ENCODE peak calls at places on chromosomes 5 and 9, in seven cellular contexts. T is heart left ventricle; H is right cardiac atrium; L is fibroblast of the conjunctiva; I is A172; S is GM13976; P is CD4-positive, alpha-beta memory T cell. C is an unnamed sample.

GRCh38 chr5:91119941-91120850 is 262.9 kb downstream of the ARRDC3 start:
- DNase-seq in T (no peak), H (peak), L (no peak), I (no peak), S (no peak), P (no peak), C (no peak)

GRCh38 chr5:146560205-146560812 is 44.3 kb upstream of the GPR151 start:
- DNase-seq in T (no peak), H (no peak), L (no peak), I (peak), S (no peak), P (no peak), C (no peak)

GRCh38 chr5:163458778-163459405 is 1.0 kb downstream of the NUDCD2 start:
- DNase-seq in T (no peak), H (no peak), L (no peak), I (peak), S (no peak), P (no peak), C (no peak)

GRCh38 chr5:145989428-145989827 is 53.0 kb downstream of the SH3RF2 start:
- DNase-seq in T (no peak), H (no peak), L (no peak), I (no peak), S (no peak), P (no peak), C (no peak)

GRCh38 chr5:58366461-58366860 is 93.4 kb downstream of the PLK2 start:
- DNase-seq in T (no peak), H (no peak), L (no peak), I (no peak), S (no peak), P (no peak), C (no peak)

GRCh38 chr9:131436865-131437271 is 43.0 kb downstream of the PRRC2B start:
- DNase-seq in T (no peak), H (no peak), L (no peak), I (no peak), S (no peak), P (no peak), C (no peak)

GRCh38 chr5:34690301-34690700 is 34.2 kb downstream of the RAI14 start:
- DNase-seq in T (no peak), H (no peak), L (no peak), I (no peak), S (no peak), P (no peak), C (no peak)

GRCh38 chr5:1652873-1653707 is 129.3 kb upstream of the LPCAT1 start:
- DNase-seq in T (no peak), H (no peak), L (no peak), I (no peak), S (no peak), P (no peak), C (no peak)

GRCh38 chr9:123275381-123275780 is 7.0 kb upstream of the STRBP start:
- DNase-seq in T (no peak), H (no peak), L (no peak), I (no peak), S (no peak), P (no peak), C (no peak)

GRCh38 chr5:76849767-76850291 is at the start of gene S100Z:
- DNase-seq in T (no peak), H (no peak), L (no peak), I (no peak), S (no peak), P (peak), C (no peak)

GRCh38 chr9:108469654-108470053 is 386.1 kb downstream of the ACTL7B start:
- DNase-seq in T (no peak), H (no peak), L (peak), I (peak), S (no peak), P (no peak), C (no peak)

GRCh38 chr9:85401998-85402397 is 339.8 kb downstream of the AGTPBP1 start:
- DNase-seq in T (no peak), H (no peak), L (no peak), I (peak), S (no peak), P (no peak), C (no peak)

GRCh38 chr9:2726620-2727335 is 9.5 kb downstream of the KCNV2 start:
- DNase-seq in T (no peak), H (no peak), L (no peak), I (peak), S (no peak), P (no peak), C (no peak)

GRCh38 chr9:120783611-120784047 is 9.6 kb downstream of the FBXW2 start:
- DNase-seq in T (no peak), H (no peak), L (no peak), I (no peak), S (no peak), P (no peak), C (no peak)

GRCh38 chr9:34479316-34479865 is 20.8 kb downstream of the DNAI1 start:
- DNase-seq in T (no peak), H (no peak), L (no peak), I (no peak), S (no peak), P (no peak), C (no peak)

GRCh38 chr9:34374905-34375552 is 1.7 kb downstream of the MYORG start:
- DNase-seq in T (no peak), H (no peak), L (no peak), I (no peak), S (no peak), P (no peak), C (no peak)

GRCh38 chr9:38008168-38009034 is 60.6 kb downstream of the SHB start:
- DNase-seq in T (no peak), H (peak), L (peak), I (peak), S (peak), P (no peak), C (peak)

GRCh38 chr9:80555782-80556325 is 984.1 kb downstream of the TLE4 start:
- DNase-seq in T (no peak), H (no peak), L (peak), I (no peak), S (no peak), P (no peak), C (no peak)

GRCh38 chr9:21789541-21790037 is 12.8 kb upstream of the MTAP start:
- DNase-seq in T (no peak), H (peak), L (peak), I (no peak), S (peak), P (peak), C (peak)

GRCh38 chr5:111748304-111748763 is 8.7 kb downstream of the NREP start:
- DNase-seq in T (no peak), H (no peak), L (peak), I (peak), S (no peak), P (no peak), C (peak)

GRCh38 chr5:166347051-166347450 is 1944.4 kb upstream of the WWC1 start:
- DNase-seq in T (no peak), H (no peak), L (no peak), I (no peak), S (no peak), P (no peak), C (no peak)

GRCh38 chr5:138725885-138726457 is 27.3 kb upstream of the CTNNA1 start:
- DNase-seq in T (no peak), H (no peak), L (no peak), I (no peak), S (no peak), P (no peak), C (no peak)

GRCh38 chr9:116144038-116144437 is 9.6 kb upstream of the PAPPA start:
- DNase-seq in T (no peak), H (no peak), L (no peak), I (peak), S (no peak), P (no peak), C (peak)

GRCh38 chr5:163318707-163319106 is 118.7 kb upstream of the CCNG1 start:
- DNase-seq in T (no peak), H (no peak), L (no peak), I (no peak), S (no peak), P (no peak), C (no peak)

GRCh38 chr5:94901071-94901979 is 282.9 kb downstream of the SLF1 start:
- DNase-seq in T (no peak), H (no peak), L (peak), I (peak), S (peak), P (no peak), C (no peak)

GRCh38 chr5:113061851-113062631 is 85.4 kb downstream of the DCP2 start:
- DNase-seq in T (no peak), H (no peak), L (no peak), I (peak), S (no peak), P (no peak), C (peak)

GRCh38 chr5:121797677-121798518 is 53.8 kb upstream of the FTMT start:
- DNase-seq in T (no peak), H (no peak), L (no peak), I (peak), S (no peak), P (no peak), C (no peak)

GRCh38 chr5:124773291-124774001 is 27.0 kb upstream of the ZNF608 start:
- DNase-seq in T (no peak), H (no peak), L (no peak), I (no peak), S (no peak), P (no peak), C (no peak)

GRCh38 chr5:140242099-140242498 is 60.8 kb downstream of the PFDN1 start:
- DNase-seq in T (no peak), H (no peak), L (no peak), I (no peak), S (no peak), P (no peak), C (no peak)

GRCh38 chr5:6505779-6506557 is 57.3 kb downstream of the UBE2QL1 start:
- DNase-seq in T (no peak), H (no peak), L (no peak), I (no peak), S (no peak), P (no peak), C (no peak)

GRCh38 chr5:142926549-142926948 is 156.4 kb downstream of the ARHGAP26 start:
- DNase-seq in T (no peak), H (no peak), L (no peak), I (no peak), S (no peak), P (no peak), C (no peak)

GRCh38 chr9:137030006-137030405 is 1.9 kb downstream of the FUT7 start:
- DNase-seq in T (no peak), H (no peak), L (no peak), I (no peak), S (no peak), P (no peak), C (no peak)

C was measured in amniotic stem cell.